ENCODE peak calls at places on chromosome 22, in eight cellular contexts. One of them, this sample, is unnamed.

GRCh38 chr22:28742562-28742962 is 723 bp downstream of the HSCB start:
- DNase-seq in lower lobe of right lung: no peak
- DNase-seq in PC-3: no peak
- DNase-seq in naive thymus-derived CD4-positive, alpha-beta T cell: no peak
- DNase-seq in trophoblast cell: no peak
- DNase-seq in upper lobe of left lung: no peak
- DNase-seq in tibial nerve: no peak
- DNase-seq in upper lobe of right lung: no peak
- DNase-seq in this sample: no peak

GRCh38 chr22:30843245-30843644 is 125.3 kb downstream of the MORC2 start:
- DNase-seq in lower lobe of right lung: no peak
- DNase-seq in PC-3: peak; percentile 69
- DNase-seq in naive thymus-derived CD4-positive, alpha-beta T cell: no peak
- DNase-seq in trophoblast cell: no peak
- DNase-seq in upper lobe of left lung: no peak
- DNase-seq in tibial nerve: no peak
- DNase-seq in upper lobe of right lung: peak; percentile 3
- DNase-seq in this sample: no peak

GRCh38 chr22:33210129-33210784 is 152.1 kb upstream of the SYN3 start:
- DNase-seq in lower lobe of right lung: no peak
- DNase-seq in PC-3: peak; percentile 46
- DNase-seq in naive thymus-derived CD4-positive, alpha-beta T cell: no peak
- DNase-seq in trophoblast cell: peak; percentile 74
- DNase-seq in upper lobe of left lung: no peak
- DNase-seq in tibial nerve: no peak
- DNase-seq in upper lobe of right lung: no peak
- DNase-seq in this sample: peak; percentile 8

GRCh38 chr22:21697866-21698265 is 32.1 kb downstream of the PPIL2 start:
- DNase-seq in lower lobe of right lung: no peak
- DNase-seq in PC-3: no peak
- DNase-seq in naive thymus-derived CD4-positive, alpha-beta T cell: no peak
- DNase-seq in trophoblast cell: no peak
- DNase-seq in upper lobe of left lung: no peak
- DNase-seq in tibial nerve: no peak
- DNase-seq in upper lobe of right lung: no peak
- DNase-seq in this sample: no peak

GRCh38 chr22:26362471-26362870 is 66.6 kb upstream of the ASPHD2 start:
- DNase-seq in lower lobe of right lung: no peak
- DNase-seq in PC-3: no peak
- DNase-seq in naive thymus-derived CD4-positive, alpha-beta T cell: no peak
- DNase-seq in trophoblast cell: no peak
- DNase-seq in upper lobe of left lung: no peak
- DNase-seq in tibial nerve: no peak
- DNase-seq in upper lobe of right lung: no peak
- DNase-seq in this sample: no peak

GRCh38 chr22:41197808-41198585 is 7.1 kb upstream of the L3MBTL2 start:
- DNase-seq in lower lobe of right lung: peak; percentile 58
- DNase-seq in PC-3: peak; percentile 27
- DNase-seq in naive thymus-derived CD4-positive, alpha-beta T cell: peak; percentile 46
- DNase-seq in trophoblast cell: peak; percentile 34
- DNase-seq in upper lobe of left lung: peak; percentile 59
- DNase-seq in tibial nerve: no peak
- DNase-seq in upper lobe of right lung: peak; percentile 73
- DNase-seq in this sample: peak; percentile 45

GRCh38 chr22:41274856-41275255 is 11.1 kb downstream of the RANGAP1 start:
- DNase-seq in lower lobe of right lung: no peak
- DNase-seq in PC-3: no peak
- DNase-seq in naive thymus-derived CD4-positive, alpha-beta T cell: no peak
- DNase-seq in trophoblast cell: no peak
- DNase-seq in upper lobe of left lung: no peak
- DNase-seq in tibial nerve: no peak
- DNase-seq in upper lobe of right lung: no peak
- DNase-seq in this sample: no peak

GRCh38 chr22:25777870-25778269 is 35.9 kb downstream of the MYO18B start:
- DNase-seq in lower lobe of right lung: no peak
- DNase-seq in PC-3: peak; percentile 54
- DNase-seq in naive thymus-derived CD4-positive, alpha-beta T cell: no peak
- DNase-seq in trophoblast cell: peak; percentile 73
- DNase-seq in upper lobe of left lung: no peak
- DNase-seq in tibial nerve: no peak
- DNase-seq in upper lobe of right lung: no peak
- DNase-seq in this sample: no peak

GRCh38 chr22:43887391-43887790 is 4.4 kb downstream of the PNPLA5 start:
- DNase-seq in lower lobe of right lung: no peak
- DNase-seq in PC-3: no peak
- DNase-seq in naive thymus-derived CD4-positive, alpha-beta T cell: no peak
- DNase-seq in trophoblast cell: no peak
- DNase-seq in upper lobe of left lung: no peak
- DNase-seq in tibial nerve: no peak
- DNase-seq in upper lobe of right lung: peak; percentile 47
- DNase-seq in this sample: no peak

GRCh38 chr22:37045958-37046357 is 5.6 kb upstream of the KCTD17 start:
- DNase-seq in lower lobe of right lung: no peak
- DNase-seq in PC-3: peak; percentile 18
- DNase-seq in naive thymus-derived CD4-positive, alpha-beta T cell: no peak
- DNase-seq in trophoblast cell: peak; percentile 71
- DNase-seq in upper lobe of left lung: no peak
- DNase-seq in tibial nerve: no peak
- DNase-seq in upper lobe of right lung: no peak
- DNase-seq in this sample: no peak

GRCh38 chr22:33024626-33025025 is 33.6 kb downstream of the SYN3 start:
- DNase-seq in lower lobe of right lung: no peak
- DNase-seq in PC-3: no peak
- DNase-seq in naive thymus-derived CD4-positive, alpha-beta T cell: no peak
- DNase-seq in trophoblast cell: no peak
- DNase-seq in upper lobe of left lung: no peak
- DNase-seq in tibial nerve: no peak
- DNase-seq in upper lobe of right lung: no peak
- DNase-seq in this sample: no peak

GRCh38 chr22:18968011-18968749 is 32.1 kb upstream of the PRODH start:
- DNase-seq in lower lobe of right lung: peak; percentile 52
- DNase-seq in PC-3: peak; percentile 3
- DNase-seq in naive thymus-derived CD4-positive, alpha-beta T cell: no peak
- DNase-seq in trophoblast cell: peak; percentile 70
- DNase-seq in upper lobe of left lung: no peak
- DNase-seq in tibial nerve: no peak
- DNase-seq in upper lobe of right lung: peak; percentile 74
- DNase-seq in this sample: peak; percentile 52

GRCh38 chr22:44407404-44408226 is 90.4 kb downstream of the RTL6 start:
- DNase-seq in lower lobe of right lung: peak; percentile 34
- DNase-seq in PC-3: no peak
- DNase-seq in naive thymus-derived CD4-positive, alpha-beta T cell: no peak
- DNase-seq in trophoblast cell: no peak
- DNase-seq in upper lobe of left lung: peak; percentile 17
- DNase-seq in tibial nerve: no peak
- DNase-seq in upper lobe of right lung: peak; percentile 34
- DNase-seq in this sample: no peak

GRCh38 chr22:41469218-41469851 is 418 bp downstream of the ACO2 start:
- DNase-seq in lower lobe of right lung: no peak
- DNase-seq in PC-3: peak; percentile 10
- DNase-seq in naive thymus-derived CD4-positive, alpha-beta T cell: no peak
- DNase-seq in trophoblast cell: no peak
- DNase-seq in upper lobe of left lung: peak; percentile 30
- DNase-seq in tibial nerve: no peak
- DNase-seq in upper lobe of right lung: no peak
- DNase-seq in this sample: peak; percentile 44

GRCh38 chr22:24063361-24063760 is 52.3 kb downstream of the CABIN1 start:
- DNase-seq in lower lobe of right lung: no peak
- DNase-seq in PC-3: no peak
- DNase-seq in naive thymus-derived CD4-positive, alpha-beta T cell: no peak
- DNase-seq in trophoblast cell: no peak
- DNase-seq in upper lobe of left lung: no peak
- DNase-seq in tibial nerve: no peak
- DNase-seq in upper lobe of right lung: no peak
- DNase-seq in this sample: no peak

GRCh38 chr22:24060375-24060788 is 49.3 kb downstream of the CABIN1 start:
- DNase-seq in lower lobe of right lung: no peak
- DNase-seq in PC-3: peak; percentile 83
- DNase-seq in naive thymus-derived CD4-positive, alpha-beta T cell: no peak
- DNase-seq in trophoblast cell: no peak
- DNase-seq in upper lobe of left lung: no peak
- DNase-seq in tibial nerve: no peak
- DNase-seq in upper lobe of right lung: no peak
- DNase-seq in this sample: peak; percentile 34

GRCh38 chr22:24059121-24059520 is 48.0 kb downstream of the CABIN1 start:
- DNase-seq in lower lobe of right lung: no peak
- DNase-seq in PC-3: peak; percentile 44
- DNase-seq in naive thymus-derived CD4-positive, alpha-beta T cell: no peak
- DNase-seq in trophoblast cell: peak; percentile 84
- DNase-seq in upper lobe of left lung: no peak
- DNase-seq in tibial nerve: no peak
- DNase-seq in upper lobe of right lung: no peak
- DNase-seq in this sample: no peak

GRCh38 chr22:24061124-24061684 is 50.1 kb downstream of the CABIN1 start:
- DNase-seq in lower lobe of right lung: no peak
- DNase-seq in PC-3: no peak
- DNase-seq in naive thymus-derived CD4-positive, alpha-beta T cell: no peak
- DNase-seq in trophoblast cell: no peak
- DNase-seq in upper lobe of left lung: no peak
- DNase-seq in tibial nerve: no peak
- DNase-seq in upper lobe of right lung: no peak
- DNase-seq in this sample: no peak

DNA sequence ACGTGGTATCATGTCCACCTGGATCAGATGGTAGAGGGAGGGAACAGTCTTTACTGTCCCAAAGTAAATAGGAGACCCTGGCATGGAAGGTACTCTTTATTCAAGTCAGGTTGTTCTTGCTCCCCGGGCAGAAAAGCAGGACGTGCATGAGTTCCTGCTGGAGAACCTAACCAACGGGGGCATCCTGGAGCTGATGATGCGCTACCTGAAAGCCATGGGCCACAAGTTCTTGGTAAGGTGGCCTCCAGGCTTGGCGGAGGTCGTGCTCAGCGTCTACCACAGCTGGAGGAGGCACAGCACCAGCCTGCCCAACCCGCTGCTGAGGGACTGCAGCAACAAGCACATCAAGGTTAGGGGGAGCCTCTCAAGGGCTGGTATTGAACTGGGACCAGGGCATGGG is 48.7 kb downstream of the CABIN1 start:
- DNase-seq in lower lobe of right lung: no peak
- DNase-seq in PC-3: no peak
- DNase-seq in naive thymus-derived CD4-positive, alpha-beta T cell: no peak
- DNase-seq in trophoblast cell: no peak
- DNase-seq in upper lobe of left lung: no peak
- DNase-seq in tibial nerve: no peak
- DNase-seq in upper lobe of right lung: no peak
- DNase-seq in this sample: no peak
- H3K27ac ChIP-seq in lower lobe of right lung: peak overlapping the region; percentile 51
- H3K27ac ChIP-seq in PC-3: peak overlapping the region; percentile 70
- H3K27ac ChIP-seq in naive thymus-derived CD4-positive, alpha-beta T cell: no peak overlapping the region
- H3K27ac ChIP-seq in trophoblast cell: no peak overlapping the region
- H3K27ac ChIP-seq in upper lobe of left lung: peak overlapping the region; percentile 63
- H3K27ac ChIP-seq in tibial nerve: no peak overlapping the region
- H3K27ac ChIP-seq in upper lobe of right lung: peak overlapping the region; percentile 66
- H3K27ac ChIP-seq in this sample: no peak overlapping the region

DNA sequence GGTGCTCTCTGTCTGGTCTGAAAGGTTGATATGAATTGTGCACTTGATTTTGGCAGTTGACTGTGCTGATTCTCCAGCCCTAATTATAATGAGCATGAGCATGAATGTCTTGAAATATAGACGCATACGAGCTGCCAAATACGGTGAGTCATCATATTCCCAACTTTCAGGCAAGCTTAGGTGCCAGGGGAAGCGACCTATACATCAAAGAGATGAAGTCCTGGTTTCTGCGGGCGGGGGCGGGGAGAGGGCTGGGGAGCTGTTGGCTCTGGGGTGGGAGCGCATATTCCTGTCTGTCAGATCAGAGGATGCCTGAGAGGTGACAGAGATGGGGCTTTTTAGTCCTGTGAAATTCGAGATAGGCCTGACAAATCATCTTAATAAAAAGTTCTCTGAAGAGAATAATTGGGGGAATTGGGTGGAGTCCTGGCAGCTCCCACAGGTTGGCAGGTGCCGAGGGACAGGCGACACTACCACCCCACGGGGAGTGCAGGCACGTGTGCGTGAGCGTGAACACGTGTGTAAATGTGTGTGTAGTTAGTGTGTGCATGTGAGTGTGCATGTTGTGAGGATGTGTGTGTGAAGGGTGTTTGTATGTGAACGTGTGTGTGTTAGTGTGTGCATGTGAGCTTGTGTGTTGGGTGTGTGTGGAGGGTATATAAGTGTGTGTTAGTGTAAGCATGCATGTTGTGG is 865.3 kb downstream of the TBC1D22A start:
- DNase-seq in lower lobe of right lung: no peak
- DNase-seq in PC-3: peak; percentile 68
- DNase-seq in naive thymus-derived CD4-positive, alpha-beta T cell: no peak
- DNase-seq in trophoblast cell: no peak
- DNase-seq in upper lobe of left lung: no peak
- DNase-seq in tibial nerve: no peak
- DNase-seq in upper lobe of right lung: peak; percentile 40
- DNase-seq in this sample: no peak
- H3K9me3 ChIP-seq in lower lobe of right lung: no peaks in the 10 kb centered on the region
- H3K9me3 ChIP-seq in PC-3: no peaks in the 10 kb centered on the region
- H3K9me3 ChIP-seq in naive thymus-derived CD4-positive, alpha-beta T cell: no peaks in the 10 kb centered on the region
- H3K9me3 ChIP-seq in trophoblast cell: peaks cover 37% of the 10 kb centered on the region
- H3K9me3 ChIP-seq in upper lobe of left lung: no peaks in the 10 kb centered on the region
- H3K9me3 ChIP-seq in tibial nerve: no peaks in the 10 kb centered on the region
- H3K9me3 ChIP-seq in upper lobe of right lung: no peaks in the 10 kb centered on the region
- H3K9me3 ChIP-seq in this sample: no peaks in the 10 kb centered on the region

DNA sequence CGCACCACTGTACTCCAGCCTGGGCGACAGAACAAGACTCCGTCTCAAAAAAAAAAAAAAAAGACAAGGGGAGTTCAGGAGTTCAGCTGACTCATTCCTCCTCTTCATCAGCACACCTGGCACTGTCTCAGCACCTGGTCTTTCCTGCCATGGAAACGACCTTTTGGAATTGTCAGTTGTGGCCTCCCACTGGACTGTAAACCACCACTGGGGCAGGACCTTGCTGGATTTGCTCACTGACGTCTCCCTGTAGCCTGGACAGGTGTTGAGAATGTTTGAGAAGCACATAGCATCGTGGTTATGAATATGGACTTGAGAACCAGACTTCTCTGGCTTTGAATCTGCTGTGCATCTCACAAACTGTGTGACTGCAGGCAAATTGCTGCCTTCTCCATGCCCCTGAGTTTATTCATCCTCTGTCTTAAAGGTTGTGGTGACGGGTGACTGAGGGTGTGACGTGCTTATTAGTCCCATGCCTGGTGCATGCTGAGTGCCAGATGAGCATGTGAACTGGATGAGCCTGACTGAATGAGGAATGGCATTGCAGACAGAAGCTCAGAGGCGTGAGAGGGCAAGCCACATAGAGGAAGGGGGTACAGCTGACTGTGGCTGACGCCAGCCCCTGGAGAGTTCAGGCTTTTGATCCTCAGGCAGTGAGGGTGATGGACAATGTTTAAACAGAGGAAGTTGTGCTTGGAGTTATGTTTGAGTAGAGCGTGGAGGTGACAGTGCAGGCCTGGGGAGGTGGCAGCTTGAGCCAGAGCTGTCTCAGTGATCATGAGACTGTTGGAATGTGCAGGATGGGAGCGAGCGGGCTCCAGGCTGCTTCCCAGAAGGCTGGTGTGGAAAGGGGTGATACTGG is 12.7 kb downstream of the TOM1 start:
- DNase-seq in lower lobe of right lung: no peak
- DNase-seq in PC-3: peak; percentile 62
- DNase-seq in naive thymus-derived CD4-positive, alpha-beta T cell: no peak
- DNase-seq in trophoblast cell: peak; percentile 65
- DNase-seq in upper lobe of left lung: no peak
- DNase-seq in tibial nerve: no peak
- DNase-seq in upper lobe of right lung: peak; percentile 44
- DNase-seq in this sample: no peak
- H3K27ac ChIP-seq in lower lobe of right lung: no peak overlapping the region
- H3K27ac ChIP-seq in PC-3: peak overlapping the region; percentile 74
- H3K27ac ChIP-seq in naive thymus-derived CD4-positive, alpha-beta T cell: no peak overlapping the region
- H3K27ac ChIP-seq in trophoblast cell: no peak overlapping the region
- H3K27ac ChIP-seq in upper lobe of left lung: peak overlapping the region; percentile 23
- H3K27ac ChIP-seq in tibial nerve: no peak overlapping the region
- H3K27ac ChIP-seq in upper lobe of right lung: no peak overlapping the region
- H3K27ac ChIP-seq in this sample: peak overlapping the region; percentile 85

GRCh38 chr22:49372530-49373288 is 455.0 kb downstream of the BRD1 start:
- DNase-seq in lower lobe of right lung: no peak
- DNase-seq in PC-3: peak; percentile 23
- DNase-seq in naive thymus-derived CD4-positive, alpha-beta T cell: no peak
- DNase-seq in trophoblast cell: no peak
- DNase-seq in upper lobe of left lung: no peak
- DNase-seq in tibial nerve: no peak
- DNase-seq in upper lobe of right lung: peak; percentile 57
- DNase-seq in this sample: no peak
- H3K9me3 ChIP-seq in lower lobe of right lung: no peaks in the 10 kb centered on the region
- H3K9me3 ChIP-seq in PC-3: no peaks in the 10 kb centered on the region
- H3K9me3 ChIP-seq in naive thymus-derived CD4-positive, alpha-beta T cell: no peaks in the 10 kb centered on the region
- H3K9me3 ChIP-seq in trophoblast cell: peaks cover under 1% of the 10 kb centered on the region
- H3K9me3 ChIP-seq in upper lobe of left lung: no peaks in the 10 kb centered on the region
- H3K9me3 ChIP-seq in tibial nerve: no peaks in the 10 kb centered on the region
- H3K9me3 ChIP-seq in upper lobe of right lung: no peaks in the 10 kb centered on the region
- H3K9me3 ChIP-seq in this sample: no peaks in the 10 kb centered on the region

This sample was measured in heart right ventricle.